ENCODE peak calls at places on chromosomes 2 and 18, in four cellular contexts. One of them, this sample, is unnamed.

GRCh38 chr18:48929212-48929612 is 21.6 kb downstream of the SMAD7 start:
- DNase-seq in NB4: no peak
- DNase-seq in fibroblast of pulmonary artery: peak; percentile 18
- DNase-seq in foreskin fibroblast: no peak
- DNase-seq in this sample: no peak

GRCh38 chr2:172928754-172929153 is 146.9 kb upstream of the MAP3K20 start:
- DNase-seq in NB4: no peak
- DNase-seq in fibroblast of pulmonary artery: peak; percentile 87
- DNase-seq in foreskin fibroblast: peak; percentile 60
- DNase-seq in this sample: peak; percentile 81

GRCh38 chr2:26317377-26318105 is 28.4 kb upstream of the SELENOI start:
- DNase-seq in NB4: no peak
- DNase-seq in fibroblast of pulmonary artery: no peak
- DNase-seq in foreskin fibroblast: no peak
- DNase-seq in this sample: no peak

GRCh38 chr2:86482034-86482433 is 40.9 kb downstream of the KDM3A start:
- DNase-seq in NB4: no peak
- DNase-seq in fibroblast of pulmonary artery: no peak
- DNase-seq in foreskin fibroblast: no peak
- DNase-seq in this sample: peak; percentile 27

GRCh38 chr18:66587430-66587829 is 16.5 kb downstream of the CDH19 start:
- DNase-seq in NB4: no peak
- DNase-seq in fibroblast of pulmonary artery: no peak
- DNase-seq in foreskin fibroblast: no peak
- DNase-seq in this sample: no peak

GRCh38 chr2:235498556-235499305 is 4.9 kb downstream of the AGAP1 start:
- DNase-seq in NB4: no peak
- DNase-seq in fibroblast of pulmonary artery: no peak
- DNase-seq in foreskin fibroblast: no peak
- DNase-seq in this sample: no peak

GRCh38 chr2:111184725-111185495 is 64.2 kb downstream of the BCL2L11 start:
- DNase-seq in NB4: no peak
- DNase-seq in fibroblast of pulmonary artery: no peak
- DNase-seq in foreskin fibroblast: no peak
- DNase-seq in this sample: no peak

GRCh38 chr18:79203017-79203605 is 133.9 kb downstream of the ATP9B start:
- DNase-seq in NB4: no peak
- DNase-seq in fibroblast of pulmonary artery: no peak
- DNase-seq in foreskin fibroblast: peak; percentile 3
- DNase-seq in this sample: no peak

GRCh38 chr2:235116885-235117492 is 165.2 kb downstream of the SH3BP4 start:
- DNase-seq in NB4: peak; percentile 39
- DNase-seq in fibroblast of pulmonary artery: peak; percentile 66
- DNase-seq in foreskin fibroblast: no peak
- DNase-seq in this sample: peak; percentile 65

GRCh38 chr2:95115418-95115817 is 6.2 kb downstream of the MRPS5 start:
- DNase-seq in NB4: peak; percentile 76
- DNase-seq in fibroblast of pulmonary artery: peak; percentile 78
- DNase-seq in foreskin fibroblast: peak; percentile 42
- DNase-seq in this sample: peak; percentile 66

GRCh38 chr2:23452853-23453420 is 68.0 kb downstream of the KLHL29 start:
- DNase-seq in NB4: peak; percentile 85
- DNase-seq in fibroblast of pulmonary artery: peak; percentile 30
- DNase-seq in foreskin fibroblast: no peak
- DNase-seq in this sample: peak; percentile 30

GRCh38 chr2:240913810-240914644 is 7.9 kb downstream of the CROCC2 start:
- DNase-seq in NB4: peak; percentile 71
- DNase-seq in fibroblast of pulmonary artery: peak; percentile 82
- DNase-seq in foreskin fibroblast: peak; percentile 72
- DNase-seq in this sample: peak; percentile 45

GRCh38 chr2:8548065-8548870 is 133.6 kb upstream of the ID2 start:
- DNase-seq in NB4: no peak
- DNase-seq in fibroblast of pulmonary artery: no peak
- DNase-seq in foreskin fibroblast: no peak
- DNase-seq in this sample: no peak

GRCh38 chr2:3256157-3256556 is 121.5 kb downstream of the EIPR1 start:
- DNase-seq in NB4: no peak
- DNase-seq in fibroblast of pulmonary artery: no peak
- DNase-seq in foreskin fibroblast: no peak
- DNase-seq in this sample: no peak

GRCh38 chr2:230893881-230894781 is 29.4 kb downstream of the ITM2C start:
- DNase-seq in NB4: peak; percentile 82
- DNase-seq in fibroblast of pulmonary artery: no peak
- DNase-seq in foreskin fibroblast: no peak
- DNase-seq in this sample: no peak

GRCh38 chr2:74186038-74186437 is 7.4 kb upstream of the MOB1A start:
- DNase-seq in NB4: peak; percentile 99
- DNase-seq in fibroblast of pulmonary artery: no peak
- DNase-seq in foreskin fibroblast: no peak
- DNase-seq in this sample: no peak

GRCh38 chr2:164835302-164835701 is 6.3 kb downstream of the COBLL1 start:
- DNase-seq in NB4: no peak
- DNase-seq in fibroblast of pulmonary artery: no peak
- DNase-seq in foreskin fibroblast: no peak
- DNase-seq in this sample: no peak

GRCh38 chr2:25290811-25291510 is 50.8 kb downstream of the DNMT3A start:
- DNase-seq in NB4: no peak
- DNase-seq in fibroblast of pulmonary artery: peak; percentile 41
- DNase-seq in foreskin fibroblast: no peak
- DNase-seq in this sample: peak; percentile 11

GRCh38 chr2:505931-506330 is 171.3 kb downstream of the TMEM18 start:
- DNase-seq in NB4: no peak
- DNase-seq in fibroblast of pulmonary artery: no peak
- DNase-seq in foreskin fibroblast: no peak
- DNase-seq in this sample: no peak

GRCh38 chr18:41871229-41872000 is 83.6 kb upstream of the PIK3C3 start:
- DNase-seq in NB4: no peak
- DNase-seq in fibroblast of pulmonary artery: no peak
- DNase-seq in foreskin fibroblast: no peak
- DNase-seq in this sample: no peak

GRCh38 chr18:48771641-48772380 is 179.0 kb downstream of the SMAD7 start:
- DNase-seq in NB4: peak; percentile 49
- DNase-seq in fibroblast of pulmonary artery: no peak
- DNase-seq in foreskin fibroblast: no peak
- DNase-seq in this sample: no peak

GRCh38 chr18:3715223-3716080 is 265.5 kb downstream of the TGIF1 start:
- DNase-seq in NB4: no peak
- DNase-seq in fibroblast of pulmonary artery: no peak
- DNase-seq in foreskin fibroblast: no peak
- DNase-seq in this sample: no peak

GRCh38 chr2:112585873-112586477 is 1.6 kb downstream of the CHCHD5 start:
- DNase-seq in NB4: no peak
- DNase-seq in fibroblast of pulmonary artery: no peak
- DNase-seq in foreskin fibroblast: no peak
- DNase-seq in this sample: no peak

GRCh38 chr2:57549642-57550102 is 496.9 kb upstream of the VRK2 start:
- DNase-seq in NB4: peak; percentile 61
- DNase-seq in fibroblast of pulmonary artery: no peak
- DNase-seq in foreskin fibroblast: no peak
- DNase-seq in this sample: no peak

GRCh38 chr2:55839182-55839819 is 84.3 kb downstream of the EFEMP1 start:
- DNase-seq in NB4: no peak
- DNase-seq in fibroblast of pulmonary artery: peak; percentile 46
- DNase-seq in foreskin fibroblast: peak; percentile 17
- DNase-seq in this sample: no peak

GRCh38 chr2:144014108-144014507 is 505.8 kb downstream of the ZEB2 start:
- DNase-seq in NB4: no peak
- DNase-seq in fibroblast of pulmonary artery: peak; percentile 5
- DNase-seq in foreskin fibroblast: peak; percentile 57
- DNase-seq in this sample: no peak

DNA sequence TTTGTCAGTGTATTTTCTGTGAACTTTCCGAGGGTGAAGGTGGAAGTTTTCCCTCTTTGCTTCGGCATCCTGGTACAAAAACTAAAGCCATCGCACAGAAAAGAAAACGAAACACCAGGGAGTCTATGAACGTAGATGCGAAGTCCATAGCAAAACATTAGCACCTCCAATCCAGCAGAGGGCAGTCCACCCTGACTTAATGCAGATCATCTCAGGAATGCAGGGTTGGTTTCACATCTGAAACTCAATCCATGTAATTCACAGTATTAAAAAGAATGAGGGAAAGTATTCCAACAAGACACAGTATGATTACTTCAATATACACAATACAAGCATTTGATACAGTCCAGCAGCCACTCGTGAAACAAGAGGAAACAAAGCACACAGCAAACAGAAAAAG is 70.8 kb downstream of the RTP5 start:
- DNase-seq in NB4: peak; percentile 51
- DNase-seq in fibroblast of pulmonary artery: peak; percentile 8
- DNase-seq in foreskin fibroblast: no peak
- DNase-seq in this sample: no peak
- TF ChIP-seq CTCF in NB4: peak; percentile 40
- TF ChIP-seq CTCF in fibroblast of pulmonary artery: peak; percentile 36
- TF ChIP-seq CTCF in foreskin fibroblast: peak; percentile 12
- TF ChIP-seq CTCF in this sample: peak; percentile 37

DNA sequence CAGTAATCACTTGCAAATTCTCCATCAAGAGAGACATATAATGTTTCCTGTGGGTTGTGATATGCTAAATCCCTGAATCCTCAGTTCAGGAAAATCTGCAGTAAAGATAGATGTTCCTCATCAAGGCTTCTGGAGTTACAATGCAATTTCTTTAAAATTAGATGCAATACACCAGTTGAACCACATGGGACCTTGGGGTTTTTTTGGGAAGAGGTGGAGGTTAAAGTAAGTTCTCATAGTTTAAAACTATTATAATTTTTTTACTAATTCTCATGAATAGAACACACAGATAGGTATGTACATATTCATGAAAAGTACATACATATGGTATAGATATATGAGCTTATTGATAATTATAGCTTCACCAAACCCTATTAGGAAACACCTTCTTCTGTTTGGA is 496.2 kb downstream of the SATB2 start:
- DNase-seq in NB4: no peak
- DNase-seq in fibroblast of pulmonary artery: no peak
- DNase-seq in foreskin fibroblast: peak; percentile 0
- DNase-seq in this sample: no peak
- TF ChIP-seq CTCF in NB4: no peak
- TF ChIP-seq CTCF in fibroblast of pulmonary artery: no peak
- TF ChIP-seq CTCF in foreskin fibroblast: no peak
- TF ChIP-seq CTCF in this sample: no peak

GRCh38 chr2:178016612-178017011 is 56.0 kb downstream of the PDE11A start:
- DNase-seq in NB4: no peak
- DNase-seq in fibroblast of pulmonary artery: no peak
- DNase-seq in foreskin fibroblast: no peak
- DNase-seq in this sample: no peak
- TF ChIP-seq CTCF in NB4: no peak
- TF ChIP-seq CTCF in fibroblast of pulmonary artery: no peak
- TF ChIP-seq CTCF in foreskin fibroblast: no peak
- TF ChIP-seq CTCF in this sample: no peak

GRCh38 chr2:160380613-160381012 is 113.0 kb downstream of the RBMS1 start:
- DNase-seq in NB4: no peak
- DNase-seq in fibroblast of pulmonary artery: no peak
- DNase-seq in foreskin fibroblast: no peak
- DNase-seq in this sample: no peak

GRCh38 chr2:160388464-160389263 is 104.9 kb downstream of the RBMS1 start:
- DNase-seq in NB4: peak; percentile 87
- DNase-seq in fibroblast of pulmonary artery: no peak
- DNase-seq in foreskin fibroblast: no peak
- DNase-seq in this sample: no peak

GRCh38 chr2:160387558-160388262 is 105.9 kb downstream of the RBMS1 start:
- DNase-seq in NB4: no peak
- DNase-seq in fibroblast of pulmonary artery: peak; percentile 98
- DNase-seq in foreskin fibroblast: peak; percentile 96
- DNase-seq in this sample: peak; percentile 97

GRCh38 chr2:160381425-160381951 is 112.1 kb downstream of the RBMS1 start:
- DNase-seq in NB4: peak; percentile 78
- DNase-seq in fibroblast of pulmonary artery: peak; percentile 82
- DNase-seq in foreskin fibroblast: no peak
- DNase-seq in this sample: peak; percentile 70

DNA sequence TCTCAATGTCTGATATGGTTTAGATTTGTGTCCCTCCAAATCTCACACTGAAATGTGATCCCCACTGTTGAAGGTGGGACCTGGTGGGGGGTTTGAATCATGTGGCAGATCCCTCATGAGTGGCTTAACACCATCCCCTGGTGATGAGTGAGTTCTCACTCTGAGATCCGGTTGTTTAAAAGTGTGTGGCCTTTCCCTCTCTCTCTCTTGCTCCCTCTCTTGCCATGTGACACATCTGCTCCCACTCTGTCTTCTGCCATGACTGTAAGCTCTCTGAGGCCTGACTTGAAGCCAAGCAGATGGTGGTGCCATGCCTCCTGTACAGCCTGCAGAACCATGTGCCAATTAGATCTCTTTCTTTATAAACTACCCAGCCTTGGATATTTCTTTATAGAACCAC is 108.8 kb downstream of the RBMS1 start:
- DNase-seq in NB4: no peak
- DNase-seq in fibroblast of pulmonary artery: no peak
- DNase-seq in foreskin fibroblast: no peak
- DNase-seq in this sample: no peak
- TF ChIP-seq CTCF in NB4: no peak
- TF ChIP-seq CTCF in fibroblast of pulmonary artery: no peak
- TF ChIP-seq CTCF in foreskin fibroblast: no peak
- TF ChIP-seq CTCF in this sample: no peak

DNA sequence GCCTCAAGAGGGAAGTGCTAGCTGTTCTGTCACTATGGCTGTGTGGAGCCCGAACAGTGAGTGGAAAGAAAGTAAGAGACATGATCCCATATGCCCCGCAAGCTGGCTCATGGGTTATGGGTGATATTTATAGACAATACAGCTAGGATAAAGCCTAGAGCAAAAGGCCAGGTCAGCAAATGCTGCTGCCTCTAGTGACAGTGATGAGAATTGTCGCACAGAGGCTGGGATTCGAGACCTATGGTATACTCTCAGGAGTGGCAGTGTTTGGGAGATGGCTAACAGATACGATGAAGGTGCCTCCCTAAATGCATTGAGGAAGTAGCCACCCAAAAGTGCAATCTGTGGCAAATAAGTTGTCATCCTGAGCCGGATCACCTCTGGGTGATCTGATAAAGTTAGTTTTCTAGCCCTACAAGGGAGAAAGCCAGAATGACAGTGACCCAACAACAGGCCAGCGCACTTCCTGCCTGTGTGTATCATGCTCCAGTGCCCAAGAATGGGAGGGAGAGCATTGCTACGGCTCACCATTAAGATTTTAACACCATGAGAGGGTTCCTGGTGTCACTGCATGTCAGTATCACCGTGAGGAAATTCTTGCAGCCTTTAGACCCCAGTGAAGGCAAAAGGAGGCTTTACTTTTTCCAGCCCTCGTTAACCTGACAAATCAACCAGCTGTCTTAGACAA is 92.3 kb upstream of the TGFA start:
- DNase-seq in NB4: peak; percentile 53
- DNase-seq in fibroblast of pulmonary artery: no peak
- DNase-seq in foreskin fibroblast: no peak
- DNase-seq in this sample: no peak
- TF ChIP-seq CTCF in NB4: peak; percentile 28
- TF ChIP-seq CTCF in fibroblast of pulmonary artery: peak; percentile 25
- TF ChIP-seq CTCF in foreskin fibroblast: no peak
- TF ChIP-seq CTCF in this sample: no peak

This sample was measured in fibroblast of villous mesenchyme.